ENCODE peak calls at places on chromosomes 12 and 14, in seven cellular contexts. One of them, this sample, is unnamed.

GRCh38 chr12:43100231-43100630 is 451.8 kb downstream of the ADAMTS20 start:
- DNase-seq in PC-9: no peak
- DNase-seq in transverse colon: no peak
- DNase-seq in OCI-LY7: no peak
- DNase-seq in body of pancreas: no peak
- DNase-seq in testis: no peak
- DNase-seq in PC-3: no peak
- DNase-seq in this sample: no peak

GRCh38 chr14:99363051-99363450 is 91.1 kb upstream of the BCL11B start:
- DNase-seq in PC-9: no peak
- DNase-seq in transverse colon: no peak
- DNase-seq in OCI-LY7: no peak
- DNase-seq in body of pancreas: no peak
- DNase-seq in testis: no peak
- DNase-seq in PC-3: no peak
- DNase-seq in this sample: no peak

GRCh38 chr12:113684053-113684907 is 212.6 kb upstream of the LHX5 start:
- DNase-seq in PC-9: no peak
- DNase-seq in transverse colon: no peak
- DNase-seq in OCI-LY7: no peak
- DNase-seq in body of pancreas: no peak
- DNase-seq in testis: no peak
- DNase-seq in PC-3: peak; percentile 53
- DNase-seq in this sample: no peak

GRCh38 chr12:116927244-116927940 is 16.6 kb downstream of the FBXW8 start:
- DNase-seq in PC-9: no peak
- DNase-seq in transverse colon: no peak
- DNase-seq in OCI-LY7: no peak
- DNase-seq in body of pancreas: no peak
- DNase-seq in testis: no peak
- DNase-seq in PC-3: no peak
- DNase-seq in this sample: no peak

GRCh38 chr12:58154359-58154758 is 213.0 kb downstream of the ATP23 start:
- DNase-seq in PC-9: no peak
- DNase-seq in transverse colon: no peak
- DNase-seq in OCI-LY7: no peak
- DNase-seq in body of pancreas: no peak
- DNase-seq in testis: no peak
- DNase-seq in PC-3: no peak
- DNase-seq in this sample: no peak

GRCh38 chr12:94676922-94677321 is 26.6 kb upstream of the TMCC3 start:
- DNase-seq in PC-9: no peak
- DNase-seq in transverse colon: no peak
- DNase-seq in OCI-LY7: no peak
- DNase-seq in body of pancreas: no peak
- DNase-seq in testis: no peak
- DNase-seq in PC-3: no peak
- DNase-seq in this sample: no peak

GRCh38 chr14:80606347-80606772 is 335.2 kb downstream of the CEP128 start:
- DNase-seq in PC-9: no peak
- DNase-seq in transverse colon: no peak
- DNase-seq in OCI-LY7: no peak
- DNase-seq in body of pancreas: no peak
- DNase-seq in testis: no peak
- DNase-seq in PC-3: no peak
- DNase-seq in this sample: no peak

GRCh38 chr12:31233061-31233730 is 92.8 kb downstream of the SINHCAF start:
- DNase-seq in PC-9: no peak
- DNase-seq in transverse colon: no peak
- DNase-seq in OCI-LY7: no peak
- DNase-seq in body of pancreas: no peak
- DNase-seq in testis: no peak
- DNase-seq in PC-3: no peak
- DNase-seq in this sample: peak; percentile 7

GRCh38 chr12:116861331-116861730 is 19.9 kb downstream of the HRK start:
- DNase-seq in PC-9: no peak
- DNase-seq in transverse colon: peak; percentile 21
- DNase-seq in OCI-LY7: peak; percentile 92
- DNase-seq in body of pancreas: peak; percentile 23
- DNase-seq in testis: peak; percentile 47
- DNase-seq in PC-3: peak; percentile 54
- DNase-seq in this sample: no peak

GRCh38 chr12:96015672-96016071 is 19.5 kb upstream of the HAL start:
- DNase-seq in PC-9: no peak
- DNase-seq in transverse colon: no peak
- DNase-seq in OCI-LY7: no peak
- DNase-seq in body of pancreas: peak; percentile 27
- DNase-seq in testis: peak; percentile 45
- DNase-seq in PC-3: peak; percentile 50
- DNase-seq in this sample: peak; percentile 22

GRCh38 chr12:53474077-53474476 is 22.2 kb downstream of the PCBP2 start:
- DNase-seq in PC-9: no peak
- DNase-seq in transverse colon: no peak
- DNase-seq in OCI-LY7: no peak
- DNase-seq in body of pancreas: no peak
- DNase-seq in testis: no peak
- DNase-seq in PC-3: no peak
- DNase-seq in this sample: no peak

GRCh38 chr12:53474819-53475218 is 22.9 kb downstream of the PCBP2 start:
- DNase-seq in PC-9: no peak
- DNase-seq in transverse colon: no peak
- DNase-seq in OCI-LY7: no peak
- DNase-seq in body of pancreas: no peak
- DNase-seq in testis: no peak
- DNase-seq in PC-3: no peak
- DNase-seq in this sample: no peak

GRCh38 chr12:53478865-53479264 is 20.4 kb downstream of the MAP3K12 start:
- DNase-seq in PC-9: no peak
- DNase-seq in transverse colon: no peak
- DNase-seq in OCI-LY7: no peak
- DNase-seq in body of pancreas: no peak
- DNase-seq in testis: no peak
- DNase-seq in PC-3: no peak
- DNase-seq in this sample: no peak

GRCh38 chr12:53479314-53479713 is 19.9 kb downstream of the MAP3K12 start:
- DNase-seq in PC-9: no peak
- DNase-seq in transverse colon: no peak
- DNase-seq in OCI-LY7: no peak
- DNase-seq in body of pancreas: no peak
- DNase-seq in testis: no peak
- DNase-seq in PC-3: no peak
- DNase-seq in this sample: no peak

GRCh38 chr12:53476769-53477209 is 22.5 kb downstream of the MAP3K12 start:
- DNase-seq in PC-9: no peak
- DNase-seq in transverse colon: no peak
- DNase-seq in OCI-LY7: peak; percentile 41
- DNase-seq in body of pancreas: no peak
- DNase-seq in testis: no peak
- DNase-seq in PC-3: peak; percentile 48
- DNase-seq in this sample: no peak
- TF ChIP-seq CTCF in PC-9: peak; percentile 55
- TF ChIP-seq CTCF in transverse colon: no peak
- TF ChIP-seq CTCF in OCI-LY7: peak; percentile 79
- TF ChIP-seq CTCF in body of pancreas: no peak
- TF ChIP-seq CTCF in testis: peak; percentile 6
- TF ChIP-seq CTCF in PC-3: peak; percentile 61
- TF ChIP-seq CTCF in this sample: peak; percentile 23

GRCh38 chr14:105058521-105059034 is 6.7 kb downstream of the GPR132 start:
- DNase-seq in PC-9: no peak
- DNase-seq in transverse colon: no peak
- DNase-seq in OCI-LY7: no peak
- DNase-seq in body of pancreas: no peak
- DNase-seq in testis: no peak
- DNase-seq in PC-3: no peak
- DNase-seq in this sample: no peak
- H3K4me1 ChIP-seq in PC-9: no peaks in the 10 kb centered on the region
- H3K4me1 ChIP-seq in transverse colon: peaks cover 6% of the 10 kb centered on the region
- H3K4me1 ChIP-seq in OCI-LY7: peaks cover 26% of the 10 kb centered on the region
- H3K4me1 ChIP-seq in body of pancreas: peaks cover 13% of the 10 kb centered on the region
- H3K4me1 ChIP-seq in testis: no peaks in the 10 kb centered on the region
- H3K4me1 ChIP-seq in PC-3: no peaks in the 10 kb centered on the region
- H3K4me1 ChIP-seq in this sample: no peaks in the 10 kb centered on the region

GRCh38 chr12:49537709-49538601 is 875 bp upstream of the KCNH3 start:
- DNase-seq in PC-9: no peak
- DNase-seq in transverse colon: no peak
- DNase-seq in OCI-LY7: peak; percentile 32
- DNase-seq in body of pancreas: peak; percentile 36
- DNase-seq in testis: no peak
- DNase-seq in PC-3: peak; percentile 15
- DNase-seq in this sample: no peak
- H3K27ac ChIP-seq in PC-9: no peak overlapping the region
- H3K27ac ChIP-seq in transverse colon: no peak overlapping the region
- H3K27ac ChIP-seq in OCI-LY7: no peak overlapping the region
- H3K27ac ChIP-seq in body of pancreas: no peak overlapping the region
- H3K27ac ChIP-seq in testis: no peak overlapping the region
- H3K27ac ChIP-seq in PC-3: no peak overlapping the region
- H3K27ac ChIP-seq in this sample: no peak overlapping the region

GRCh38 chr14:87332001-87332400 is 661.0 kb downstream of the GALC start:
- DNase-seq in PC-9: no peak
- DNase-seq in transverse colon: no peak
- DNase-seq in OCI-LY7: no peak
- DNase-seq in body of pancreas: no peak
- DNase-seq in testis: no peak
- DNase-seq in PC-3: peak; percentile 11
- DNase-seq in this sample: no peak

DNA sequence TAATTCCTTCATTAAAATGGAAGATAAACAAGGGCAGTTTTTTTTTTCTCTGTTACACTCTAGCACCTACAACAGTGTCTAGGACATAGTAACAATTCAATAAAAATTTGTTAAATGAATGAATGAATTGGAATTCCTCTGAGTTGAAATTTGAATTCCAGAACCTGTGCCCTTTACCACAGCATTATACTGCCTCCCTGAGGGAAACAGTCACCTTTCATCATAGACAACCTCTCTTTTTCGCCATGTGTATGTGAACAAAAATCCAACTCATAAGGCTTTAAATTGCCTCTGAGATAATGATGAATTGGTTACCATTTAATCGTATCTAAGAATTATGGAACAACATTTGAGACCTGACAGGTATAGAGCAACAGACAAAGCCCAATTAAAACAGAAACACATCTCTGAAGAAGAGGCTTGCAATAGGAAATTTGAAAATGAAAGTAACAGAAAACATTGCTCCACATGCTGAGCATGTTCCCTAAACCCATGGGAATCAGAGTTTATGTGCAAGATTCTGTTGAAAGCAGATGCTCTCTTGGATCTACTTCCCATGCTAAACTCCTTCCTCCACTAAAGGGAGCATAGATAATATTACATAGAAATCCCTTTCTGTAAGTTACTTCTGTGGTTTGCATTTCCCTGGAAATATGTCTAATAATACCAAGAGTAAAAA is 657.8 kb downstream of the GALC start:
- DNase-seq in PC-9: no peak
- DNase-seq in transverse colon: no peak
- DNase-seq in OCI-LY7: peak; percentile 25
- DNase-seq in body of pancreas: no peak
- DNase-seq in testis: no peak
- DNase-seq in PC-3: no peak
- DNase-seq in this sample: no peak
- TF ChIP-seq CTCF in PC-9: no peak
- TF ChIP-seq CTCF in transverse colon: no peak
- TF ChIP-seq CTCF in OCI-LY7: peak; percentile 68
- TF ChIP-seq CTCF in body of pancreas: no peak
- TF ChIP-seq CTCF in testis: no peak
- TF ChIP-seq CTCF in PC-3: no peak
- TF ChIP-seq CTCF in this sample: no peak